ENCODE peak calls at places on chromosome 12, in eight cellular contexts. G is upper lobe of right lung; S is sciatic nerve; X is ELR; H is T1000; E is activated CD4-positive, alpha-beta T cell treated with anti-CD3 and anti-CD28 coated beads, Interleukin-2, amount 10 ng/mL, durations not matched to agents 7 days and 5 days; M is NCI-H1436; Y is pons. F is an unnamed sample.

GRCh38 chr12:41950455-41950854 is 194.2 kb downstream of the GXYLT1 start:
- DNase-seq in G (no peak), S (no peak), X (no peak), H (no peak), E (no peak), M (no peak), Y (no peak), F (no peak)

GRCh38 chr12:132260721-132261120 is 68.7 kb downstream of the GALNT9 start:
- DNase-seq in G (no peak), S (no peak), X (no peak), H (no peak), E (no peak), M (no peak), Y (no peak), F (no peak)

GRCh38 chr12:2779281-2779680 is 15.5 kb upstream of the FKBP4 start:
- DNase-seq in G (no peak), S (no peak), X (no peak), H (no peak), E (no peak), M (no peak), Y (no peak), F (no peak)

GRCh38 chr12:2273288-2273687 is 220.5 kb downstream of the CACNA1C start:
- DNase-seq in G (no peak), S (peak), X (no peak), H (no peak), E (no peak), M (no peak), Y (no peak), F (no peak)

GRCh38 chr12:21065845-21066244 is 65.1 kb upstream of the SLCO1B1 start:
- DNase-seq in G (no peak), S (no peak), X (peak), H (no peak), E (no peak), M (no peak), Y (peak), F (no peak)

GRCh38 chr12:59452259-59452658 is 143.6 kb upstream of the SLC16A7 start:
- DNase-seq in G (no peak), S (no peak), X (peak), H (peak), E (no peak), M (no peak), Y (no peak), F (no peak)

GRCh38 chr12:3266638-3267037 is 189.5 kb downstream of the TSPAN9 start:
- DNase-seq in G (no peak), S (no peak), X (no peak), H (no peak), E (no peak), M (no peak), Y (no peak), F (no peak)

GRCh38 chr12:103966736-103967135 is 1.1 kb downstream of the TDG start:
- DNase-seq in G (no peak), S (no peak), X (no peak), H (no peak), E (no peak), M (no peak), Y (no peak), F (no peak)

GRCh38 chr12:107632246-107632645 is 53.4 kb upstream of the PWP1 start:
- DNase-seq in G (no peak), S (no peak), X (peak), H (no peak), E (no peak), M (no peak), Y (no peak), F (no peak)

GRCh38 chr12:92094751-92095161 is 50.9 kb downstream of the BTG1 start:
- DNase-seq in G (no peak), S (no peak), X (peak), H (peak), E (no peak), M (no peak), Y (no peak), F (no peak)

GRCh38 chr12:49825360-49825970 is 2.7 kb downstream of the NCKAP5L start:
- DNase-seq in G (no peak), S (no peak), X (peak), H (no peak), E (no peak), M (no peak), Y (peak), F (no peak)

GRCh38 chr12:8905546-8905945 is 8.8 kb upstream of the PHC1 start:
- DNase-seq in G (no peak), S (no peak), X (no peak), H (no peak), E (no peak), M (no peak), Y (no peak), F (no peak)

GRCh38 chr12:29891792-29892191 is 108.0 kb upstream of the TMTC1 start:
- DNase-seq in G (no peak), S (no peak), X (no peak), H (no peak), E (no peak), M (no peak), Y (no peak), F (no peak)

GRCh38 chr12:103632554-103633216 is 45.6 kb downstream of the STAB2 start:
- DNase-seq in G (peak), S (peak), X (peak), H (peak), E (peak), M (peak), Y (no peak), F (peak)

GRCh38 chr12:41441180-41441579 is 253.1 kb downstream of the PDZRN4 start:
- DNase-seq in G (no peak), S (no peak), X (no peak), H (no peak), E (no peak), M (no peak), Y (no peak), F (no peak)

GRCh38 chr12:106962291-106962690 is 6.6 kb downstream of the TMEM263 start:
- DNase-seq in G (no peak), S (no peak), X (no peak), H (no peak), E (no peak), M (no peak), Y (no peak), F (no peak)

GRCh38 chr12:53941750-53942149 is 3.1 kb downstream of the HOXC13 start:
- DNase-seq in G (no peak), S (no peak), X (no peak), H (no peak), E (no peak), M (no peak), Y (no peak), F (no peak)

GRCh38 chr12:85963322-85963721 is 89.2 kb downstream of the NTS start:
- DNase-seq in G (no peak), S (no peak), X (peak), H (no peak), E (no peak), M (no peak), Y (no peak), F (no peak)

GRCh38 chr12:125194999-125195398 is 129.8 kb downstream of the AACS start:
- DNase-seq in G (no peak), S (no peak), X (no peak), H (no peak), E (no peak), M (no peak), Y (no peak), F (no peak)

GRCh38 chr12:27906658-27907473 is 65.7 kb downstream of the PTHLH start:
- DNase-seq in G (no peak), S (no peak), X (peak), H (no peak), E (no peak), M (no peak), Y (no peak), F (no peak)

GRCh38 chr12:128266559-128267245 is at the start of gene TMEM132C:
- DNase-seq in G (no peak), S (no peak), X (no peak), H (no peak), E (no peak), M (no peak), Y (no peak), F (no peak)